ENCODE peak calls at places on chromosomes 4 and X, in eight cellular contexts. One of them, this sample, is unnamed.
A peak's percentile ranks its signal among the peaks of the same experiment; 100 is the strongest.

GRCh38 chr4:128371004-128371777 is 83.6 kb upstream of the PGRMC2 start:
- DNase-seq in Caki2: no peak
- DNase-seq in islet precursor cell: no peak
- DNase-seq in retina: no peak
- DNase-seq in AG10803: peak; percentile 98
- DNase-seq in coronary artery: no peak
- DNase-seq in non-pigmented ciliary epithelial cell: no peak
- DNase-seq in left lung: no peak
- DNase-seq in this sample: no peak

GRCh38 chr4:180751009-180751408 is 1492.2 kb upstream of the TENM3 start:
- DNase-seq in Caki2: peak; percentile 22
- DNase-seq in islet precursor cell: no peak
- DNase-seq in retina: no peak
- DNase-seq in AG10803: no peak
- DNase-seq in coronary artery: no peak
- DNase-seq in non-pigmented ciliary epithelial cell: peak; percentile 79
- DNase-seq in left lung: no peak
- DNase-seq in this sample: no peak

GRCh38 chr4:85367815-85368214 is 107.1 kb upstream of the ARHGAP24 start:
- DNase-seq in Caki2: no peak
- DNase-seq in islet precursor cell: no peak
- DNase-seq in retina: no peak
- DNase-seq in AG10803: no peak
- DNase-seq in coronary artery: no peak
- DNase-seq in non-pigmented ciliary epithelial cell: no peak
- DNase-seq in left lung: no peak
- DNase-seq in this sample: no peak

GRCh38 chr4:96845798-96846197 is 1005.9 kb downstream of the PDHA2 start:
- DNase-seq in Caki2: no peak
- DNase-seq in islet precursor cell: no peak
- DNase-seq in retina: no peak
- DNase-seq in AG10803: no peak
- DNase-seq in coronary artery: no peak
- DNase-seq in non-pigmented ciliary epithelial cell: no peak
- DNase-seq in left lung: no peak
- DNase-seq in this sample: no peak

GRCh38 chr4:25410820-25411529 is 33.9 kb downstream of the ANAPC4 start:
- DNase-seq in Caki2: no peak
- DNase-seq in islet precursor cell: no peak
- DNase-seq in retina: no peak
- DNase-seq in AG10803: no peak
- DNase-seq in coronary artery: no peak
- DNase-seq in non-pigmented ciliary epithelial cell: no peak
- DNase-seq in left lung: no peak
- DNase-seq in this sample: no peak

GRCh38 chr4:54152846-54153600 is 53.1 kb downstream of the GSX2 start:
- DNase-seq in Caki2: peak; percentile 48
- DNase-seq in islet precursor cell: no peak
- DNase-seq in retina: no peak
- DNase-seq in AG10803: peak; percentile 89
- DNase-seq in coronary artery: no peak
- DNase-seq in non-pigmented ciliary epithelial cell: no peak
- DNase-seq in left lung: no peak
- DNase-seq in this sample: no peak

GRCh38 chr4:114005569-114006442 is 26.4 kb upstream of the ARSJ start:
- DNase-seq in Caki2: peak; percentile 21
- DNase-seq in islet precursor cell: no peak
- DNase-seq in retina: no peak
- DNase-seq in AG10803: peak; percentile 75
- DNase-seq in coronary artery: no peak
- DNase-seq in non-pigmented ciliary epithelial cell: no peak
- DNase-seq in left lung: no peak
- DNase-seq in this sample: no peak

GRCh38 chr4:39865280-39865679 is 112.4 kb downstream of the PDS5A start:
- DNase-seq in Caki2: no peak
- DNase-seq in islet precursor cell: no peak
- DNase-seq in retina: no peak
- DNase-seq in AG10803: no peak
- DNase-seq in coronary artery: no peak
- DNase-seq in non-pigmented ciliary epithelial cell: no peak
- DNase-seq in left lung: no peak
- DNase-seq in this sample: no peak

GRCh38 chr4:1490011-1490905 is 84.0 kb upstream of the NKX1-1 start:
- DNase-seq in Caki2: no peak
- DNase-seq in islet precursor cell: no peak
- DNase-seq in retina: no peak
- DNase-seq in AG10803: no peak
- DNase-seq in coronary artery: no peak
- DNase-seq in non-pigmented ciliary epithelial cell: no peak
- DNase-seq in left lung: peak; percentile 70
- DNase-seq in this sample: no peak

GRCh38 chrX:15675490-15675921 is 10.9 kb upstream of the CLTRN start:
- DNase-seq in Caki2: peak; percentile 89
- DNase-seq in islet precursor cell: peak; percentile 89
- DNase-seq in retina: peak; percentile 99
- DNase-seq in AG10803: no peak
- DNase-seq in coronary artery: no peak
- DNase-seq in non-pigmented ciliary epithelial cell: peak; percentile 18
- DNase-seq in left lung: peak; percentile 86
- DNase-seq in this sample: peak; percentile 85

GRCh38 chr4:95549246-95550138 is 719 bp upstream of the UNC5C start:
- DNase-seq in Caki2: peak; percentile 50
- DNase-seq in islet precursor cell: no peak
- DNase-seq in retina: peak; percentile 92
- DNase-seq in AG10803: peak; percentile 8
- DNase-seq in coronary artery: no peak
- DNase-seq in non-pigmented ciliary epithelial cell: no peak
- DNase-seq in left lung: peak; percentile 81
- DNase-seq in this sample: peak; percentile 37

GRCh38 chrX:44282753-44283152 is 60.7 kb downstream of the EFHC2 start:
- DNase-seq in Caki2: no peak
- DNase-seq in islet precursor cell: no peak
- DNase-seq in retina: no peak
- DNase-seq in AG10803: no peak
- DNase-seq in coronary artery: no peak
- DNase-seq in non-pigmented ciliary epithelial cell: no peak
- DNase-seq in left lung: no peak
- DNase-seq in this sample: no peak

GRCh38 chr4:119233750-119234149 is 21.2 kb downstream of the USP53 start:
- DNase-seq in Caki2: no peak
- DNase-seq in islet precursor cell: no peak
- DNase-seq in retina: no peak
- DNase-seq in AG10803: no peak
- DNase-seq in coronary artery: no peak
- DNase-seq in non-pigmented ciliary epithelial cell: no peak
- DNase-seq in left lung: no peak
- DNase-seq in this sample: no peak

GRCh38 chr4:156493858-156494257 is 477.7 kb downstream of the PDGFC start:
- DNase-seq in Caki2: no peak
- DNase-seq in islet precursor cell: no peak
- DNase-seq in retina: no peak
- DNase-seq in AG10803: peak; percentile 47
- DNase-seq in coronary artery: no peak
- DNase-seq in non-pigmented ciliary epithelial cell: no peak
- DNase-seq in left lung: no peak
- DNase-seq in this sample: no peak

GRCh38 chr4:84413954-84414353 is 85.1 kb downstream of the NKX6-1 start:
- DNase-seq in Caki2: no peak
- DNase-seq in islet precursor cell: no peak
- DNase-seq in retina: no peak
- DNase-seq in AG10803: no peak
- DNase-seq in coronary artery: no peak
- DNase-seq in non-pigmented ciliary epithelial cell: no peak
- DNase-seq in left lung: no peak
- DNase-seq in this sample: no peak

GRCh38 chrX:52979993-52980392 is 21.7 kb upstream of the FAM156A start:
- DNase-seq in Caki2: no peak
- DNase-seq in islet precursor cell: no peak
- DNase-seq in retina: no peak
- DNase-seq in AG10803: peak; percentile 18
- DNase-seq in coronary artery: no peak
- DNase-seq in non-pigmented ciliary epithelial cell: no peak
- DNase-seq in left lung: no peak
- DNase-seq in this sample: no peak

GRCh38 chr4:22515145-22515887 is 550 bp downstream of the ADGRA3 start:
- DNase-seq in Caki2: peak; percentile 76
- DNase-seq in islet precursor cell: peak; percentile 86
- DNase-seq in retina: peak; percentile 92
- DNase-seq in AG10803: peak; percentile 52
- DNase-seq in coronary artery: peak; percentile 72
- DNase-seq in non-pigmented ciliary epithelial cell: no peak
- DNase-seq in left lung: peak; percentile 80
- DNase-seq in this sample: peak; percentile 70

GRCh38 chr4:78293841-78294301 is 236.7 kb downstream of the FRAS1 start:
- DNase-seq in Caki2: peak; percentile 35
- DNase-seq in islet precursor cell: no peak
- DNase-seq in retina: peak; percentile 21
- DNase-seq in AG10803: peak; percentile 97
- DNase-seq in coronary artery: no peak
- DNase-seq in non-pigmented ciliary epithelial cell: peak; percentile 83
- DNase-seq in left lung: no peak
- DNase-seq in this sample: peak; percentile 11

GRCh38 chr4:186657766-186658165 is 65.9 kb downstream of the FAT1 start:
- DNase-seq in Caki2: no peak
- DNase-seq in islet precursor cell: no peak
- DNase-seq in retina: no peak
- DNase-seq in AG10803: no peak
- DNase-seq in coronary artery: no peak
- DNase-seq in non-pigmented ciliary epithelial cell: no peak
- DNase-seq in left lung: no peak
- DNase-seq in this sample: no peak

GRCh38 chr4:119726505-119726904 is 97.9 kb upstream of the PDE5A start:
- DNase-seq in Caki2: no peak
- DNase-seq in islet precursor cell: no peak
- DNase-seq in retina: no peak
- DNase-seq in AG10803: peak; percentile 69
- DNase-seq in coronary artery: no peak
- DNase-seq in non-pigmented ciliary epithelial cell: no peak
- DNase-seq in left lung: no peak
- DNase-seq in this sample: no peak

GRCh38 chrX:147405764-147406163 is 506.0 kb upstream of the FMR1 start:
- DNase-seq in Caki2: no peak
- DNase-seq in islet precursor cell: no peak
- DNase-seq in retina: no peak
- DNase-seq in AG10803: no peak
- DNase-seq in coronary artery: no peak
- DNase-seq in non-pigmented ciliary epithelial cell: no peak
- DNase-seq in left lung: peak; percentile 0
- DNase-seq in this sample: no peak

GRCh38 chr4:168633474-168633873 is 136.6 kb downstream of the PALLD start:
- DNase-seq in Caki2: no peak
- DNase-seq in islet precursor cell: no peak
- DNase-seq in retina: no peak
- DNase-seq in AG10803: no peak
- DNase-seq in coronary artery: no peak
- DNase-seq in non-pigmented ciliary epithelial cell: no peak
- DNase-seq in left lung: no peak
- DNase-seq in this sample: no peak

GRCh38 chrX:63746278-63746677 is 38.7 kb downstream of the ARHGEF9 start:
- DNase-seq in Caki2: no peak
- DNase-seq in islet precursor cell: no peak
- DNase-seq in retina: no peak
- DNase-seq in AG10803: no peak
- DNase-seq in coronary artery: no peak
- DNase-seq in non-pigmented ciliary epithelial cell: no peak
- DNase-seq in left lung: no peak
- DNase-seq in this sample: no peak

GRCh38 chrX:115449742-115450141 is 111.2 kb upstream of the PLS3 start:
- DNase-seq in Caki2: peak; percentile 5
- DNase-seq in islet precursor cell: no peak
- DNase-seq in retina: no peak
- DNase-seq in AG10803: peak; percentile 46
- DNase-seq in coronary artery: no peak
- DNase-seq in non-pigmented ciliary epithelial cell: no peak
- DNase-seq in left lung: no peak
- DNase-seq in this sample: peak; percentile 31

GRCh38 chr4:69951602-69952001 is 13.9 kb downstream of the CSN2 start:
- DNase-seq in Caki2: no peak
- DNase-seq in islet precursor cell: no peak
- DNase-seq in retina: no peak
- DNase-seq in AG10803: no peak
- DNase-seq in coronary artery: no peak
- DNase-seq in non-pigmented ciliary epithelial cell: peak; percentile 30
- DNase-seq in left lung: no peak
- DNase-seq in this sample: no peak

GRCh38 chr4:5660185-5660584 is 48.2 kb downstream of the EVC2 start:
- DNase-seq in Caki2: no peak
- DNase-seq in islet precursor cell: peak; percentile 71
- DNase-seq in retina: no peak
- DNase-seq in AG10803: no peak
- DNase-seq in coronary artery: no peak
- DNase-seq in non-pigmented ciliary epithelial cell: no peak
- DNase-seq in left lung: no peak
- DNase-seq in this sample: no peak

GRCh38 chr4:14994242-14994641 is 8.0 kb upstream of the CPEB2 start:
- DNase-seq in Caki2: no peak
- DNase-seq in islet precursor cell: no peak
- DNase-seq in retina: no peak
- DNase-seq in AG10803: peak; percentile 17
- DNase-seq in coronary artery: no peak
- DNase-seq in non-pigmented ciliary epithelial cell: no peak
- DNase-seq in left lung: no peak
- DNase-seq in this sample: peak; percentile 19

GRCh38 chr4:77240469-77241066 is 83.6 kb downstream of the CCNG2 start:
- DNase-seq in Caki2: peak; percentile 38
- DNase-seq in islet precursor cell: peak; percentile 88
- DNase-seq in retina: peak; percentile 64
- DNase-seq in AG10803: peak; percentile 46
- DNase-seq in coronary artery: no peak
- DNase-seq in non-pigmented ciliary epithelial cell: no peak
- DNase-seq in left lung: no peak
- DNase-seq in this sample: peak; percentile 75

GRCh38 chr4:1178300-1179088 is 6.1 kb upstream of the SPON2 start:
- DNase-seq in Caki2: no peak
- DNase-seq in islet precursor cell: no peak
- DNase-seq in retina: peak; percentile 31
- DNase-seq in AG10803: no peak
- DNase-seq in coronary artery: no peak
- DNase-seq in non-pigmented ciliary epithelial cell: no peak
- DNase-seq in left lung: no peak
- DNase-seq in this sample: no peak

This sample was measured in Calu3.